ENCODE peak calls at places on chromosomes 4 and X, in ten cellular contexts. L, T, X, N, U, Q, B, C, S and Y are unnamed samples.

GRCh38 chr4:54745031-54745770 is 87.4 kb downstream of the KIT start:
- DNase-seq in Q (no peak), L (no peak), S (no peak), N (no peak), U (no peak), T (no peak), B (no peak), X (no peak), C (no peak), Y (no peak)

GRCh38 chrX:13864264-13864663 is 47.4 kb upstream of the GPM6B start:
- DNase-seq in X (no peak), T (no peak), B (peak; percentile 39), U (no peak), C (no peak), L (no peak), N (no peak), S (no peak), Q (no peak), Y (no peak)

GRCh38 chr4:130026185-130026584 is 930.2 kb downstream of the C4orf33 start:
- DNase-seq in T (no peak), X (peak; percentile 90), N (no peak), U (peak; percentile 98), L (no peak), C (no peak), S (no peak), B (no peak), Q (peak; percentile 7), Y (no peak)

GRCh38 chrX:142428916-142429315 is 223.8 kb upstream of the MAGEC2 start:
- DNase-seq in U (no peak), B (no peak), S (no peak), Q (no peak), X (no peak), L (no peak), C (no peak), N (no peak), T (no peak), Y (no peak)

GRCh38 chr4:2220016-2220620 is 21.8 kb downstream of the HAUS3 start:
- DNase-seq in T (peak; percentile 67), U (peak; percentile 91), N (peak; percentile 56), B (peak; percentile 89), Q (peak; percentile 89), X (no peak), C (peak; percentile 66), S (peak; percentile 63), L (peak; percentile 43), Y (peak; percentile 13)

GRCh38 chr4:74640111-74640903 is 154.0 kb downstream of the BTC start:
- DNase-seq in S (no peak), T (no peak), X (no peak), N (no peak), B (peak; percentile 66), U (no peak), C (no peak), L (no peak), Q (no peak), Y (no peak)

GRCh38 chr4:149645790-149646189 is 169.9 kb downstream of the IQCM start:
- DNase-seq in N (no peak), X (peak; percentile 3), Q (no peak), T (no peak), L (no peak), U (peak; percentile 72), C (no peak), B (no peak), S (no peak), Y (no peak)

GRCh38 chr4:93183589-93183988 is 645.0 kb upstream of the ATOH1 start:
- DNase-seq in S (no peak), Q (peak; percentile 62), B (peak; percentile 7), U (no peak), L (no peak), N (no peak), T (no peak), C (no peak), X (no peak), Y (no peak)

GRCh38 chr4:82398263-82398662 is 24.5 kb upstream of the HNRNPD start:
- DNase-seq in S (no peak), C (no peak), X (no peak), L (no peak), N (no peak), T (no peak), U (no peak), B (no peak), Q (no peak), Y (no peak)

GRCh38 chrX:84155938-84156337 is 32.1 kb downstream of the RPS6KA6 start:
- DNase-seq in C (no peak), U (no peak), B (peak; percentile 42), T (no peak), S (no peak), Q (no peak), X (no peak), N (no peak), L (no peak), Y (no peak)

GRCh38 chr4:113837397-113837796 is 75.9 kb upstream of the CAMK2D start:
- DNase-seq in C (no peak), S (no peak), L (peak; percentile 46), U (no peak), X (no peak), B (peak; percentile 89), N (peak; percentile 43), Q (no peak), T (no peak), Y (no peak)

GRCh38 chr4:9962611-9963314 is 58.5 kb downstream of the SLC2A9 start:
- DNase-seq in S (no peak), L (no peak), U (no peak), X (no peak), C (no peak), T (no peak), N (no peak), Q (no peak), B (no peak), Y (no peak)

GRCh38 chr4:9964884-9965283 is 56.4 kb downstream of the SLC2A9 start:
- DNase-seq in L (no peak), X (no peak), T (no peak), Q (no peak), B (no peak), N (no peak), U (no peak), C (no peak), S (no peak), Y (no peak)

GRCh38 chr4:9968472-9968871 is 52.8 kb downstream of the SLC2A9 start:
- DNase-seq in B (no peak), T (no peak), U (no peak), N (no peak), C (no peak), X (no peak), L (no peak), S (no peak), Q (no peak), Y (no peak)

GRCh38 chr4:9963328-9963727 is 58.0 kb downstream of the SLC2A9 start:
- DNase-seq in Q (no peak), U (no peak), X (no peak), N (no peak), T (no peak), C (no peak), S (no peak), L (no peak), B (no peak), Y (no peak)
- H3K4me3 ChIP-seq in Q (no peak overlapping the region), U (no peak overlapping the region), X (no peak overlapping the region), N (no peak overlapping the region), T (no peak overlapping the region), C (no peak overlapping the region), S (no peak overlapping the region), L (no peak overlapping the region), B (no peak overlapping the region), Y (no peak overlapping the region)

DNA sequence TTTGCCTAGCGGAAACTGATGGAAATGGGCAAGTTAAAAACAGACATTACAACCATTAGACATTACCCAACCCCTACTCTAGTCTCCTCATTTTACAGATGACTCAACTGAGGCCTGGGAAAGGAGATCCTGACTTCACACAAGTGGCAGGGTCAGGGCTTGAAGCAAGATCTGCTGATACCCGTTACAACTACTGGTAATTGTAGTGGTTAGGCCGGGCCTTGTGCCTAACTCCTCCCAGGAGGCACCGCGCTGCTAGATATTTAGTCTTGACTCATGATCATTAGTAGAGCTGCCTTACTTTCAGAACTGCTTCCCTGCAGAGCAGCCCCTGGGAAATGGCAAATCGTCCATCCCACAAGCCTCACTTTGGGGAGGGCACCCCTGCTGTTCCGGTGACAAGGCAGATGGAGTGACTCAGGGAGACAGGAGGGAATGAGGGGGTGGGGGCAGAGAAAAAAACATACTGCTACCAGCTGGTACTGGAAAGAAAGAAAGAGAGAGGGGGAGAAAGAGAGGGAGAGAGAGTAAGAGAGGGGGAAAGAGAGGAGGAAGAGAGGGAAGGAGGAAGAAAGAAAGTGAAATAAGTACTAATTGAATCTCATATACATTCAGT is 12.2 kb downstream of the ARHGEF6 start:
- DNase-seq in N (no peak), B (peak; percentile 76), T (peak; percentile 58), U (no peak), S (peak; percentile 20), C (peak; percentile 48), X (no peak), Q (no peak), L (peak; percentile 52), Y (no peak)
- H3K4me3 ChIP-seq in N (no peak overlapping the region), B (peak overlapping the region; percentile 79), T (no peak overlapping the region), U (peak overlapping the region; percentile 69), S (no peak overlapping the region), C (no peak overlapping the region), X (no peak overlapping the region), Q (no peak overlapping the region), L (no peak overlapping the region), Y (peak overlapping the region; percentile 84)

DNA sequence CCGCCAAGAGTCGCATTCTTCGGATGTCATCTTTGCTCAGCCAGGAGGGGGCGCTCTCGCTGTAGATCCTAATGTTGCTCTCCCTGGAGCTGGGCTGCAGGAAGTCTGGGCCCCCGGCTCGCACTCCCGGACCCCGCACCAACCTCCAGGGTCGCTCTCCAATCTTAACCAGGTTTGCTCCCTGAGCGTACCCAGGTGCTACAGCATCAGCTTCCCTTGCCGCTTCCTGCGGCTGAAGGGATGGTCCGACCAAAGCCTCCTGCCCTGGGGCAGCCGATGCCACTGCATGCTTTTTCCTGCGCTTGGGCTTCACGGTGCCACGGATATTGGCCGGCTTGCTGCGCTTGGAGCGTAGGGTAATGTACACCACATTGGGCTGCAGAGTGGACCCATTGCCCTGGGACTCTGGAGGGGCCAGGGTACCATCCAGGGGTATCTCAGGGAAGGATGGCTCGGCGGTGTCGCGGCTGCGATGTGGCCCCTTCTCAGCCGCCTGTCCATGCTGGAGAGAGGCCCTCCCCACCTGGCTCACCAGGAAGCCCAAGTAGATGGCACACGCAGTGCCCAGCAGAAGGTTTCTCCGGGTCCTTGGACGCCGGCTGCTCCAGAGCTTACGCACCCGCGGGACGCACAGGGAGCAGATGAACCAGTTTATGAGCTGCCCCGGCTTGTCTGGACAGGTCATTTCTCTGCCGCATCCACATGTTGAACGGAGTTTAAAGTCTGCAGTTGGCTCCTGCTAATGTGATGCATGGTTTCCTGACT is 2.0 kb downstream of the GASK1B start:
- DNase-seq in B (no peak), T (peak; percentile 40), L (no peak), S (no peak), N (no peak), Q (no peak), U (peak; percentile 73), C (peak; percentile 71), X (no peak), Y (peak; percentile 49)
- H3K4me3 ChIP-seq in B (peak overlapping the region; percentile 90), T (no peak overlapping the region), L (peak overlapping the region; percentile 47), S (no peak overlapping the region), N (no peak overlapping the region), Q (peak overlapping the region; percentile 25), U (no peak overlapping the region), C (peak overlapping the region; percentile 47), X (no peak overlapping the region), Y (peak overlapping the region; percentile 84)

DNA sequence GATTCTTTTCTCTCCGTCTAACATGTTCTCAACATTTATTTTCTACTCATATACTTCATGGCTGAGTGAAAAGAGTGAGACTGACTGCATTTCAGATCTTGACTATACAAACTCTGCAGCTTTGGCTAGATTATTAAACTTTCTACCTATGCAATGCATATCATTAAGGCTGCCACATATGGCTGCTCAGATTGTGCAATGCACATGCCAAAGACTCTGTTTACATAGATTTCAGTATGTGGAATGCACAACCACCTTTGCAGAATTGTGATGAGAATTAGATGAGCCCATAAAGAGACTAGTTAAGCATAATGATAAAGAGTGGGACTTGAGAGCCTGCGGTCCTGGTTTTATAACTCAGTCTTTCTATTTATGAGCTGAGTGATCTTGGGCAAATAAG is 196.5 kb downstream of the BMPR1B start:
- DNase-seq in C (no peak), L (no peak), U (no peak), S (no peak), Q (no peak), N (no peak), B (no peak), X (no peak), T (no peak), Y (no peak)
- H3K4me3 ChIP-seq in C (no peak overlapping the region), L (no peak overlapping the region), U (no peak overlapping the region), S (no peak overlapping the region), Q (no peak overlapping the region), N (no peak overlapping the region), B (no peak overlapping the region), X (no peak overlapping the region), T (no peak overlapping the region), Y (no peak overlapping the region)